ENCODE peak calls at places on chromosome 12, in ten cellular contexts. B is activated CD4-positive, alpha-beta T cell treated with anti-CD3 and anti-CD28 coated beads for 36 hours; Z is stimulated activated CD8-positive, alpha-beta memory T cell treated with anti-CD3 and anti-CD28 coated beads, Interleukin-4, amount 100 ng/mL, for 1 hour; A is stimulated activated CD4-positive, alpha-beta T cell treated with anti-CD3 and anti-CD28 coated beads, Interleukin-2, amount 100 ng/mL, for 48 hours; E is kidney tubule cell; S is mammary epithelial cell; P is activated naive CD4-positive, alpha-beta T cell treated with anti-CD3 and anti-CD28 coated beads, Interleukin-2, amount 10 ng/mL, durations not matched to agents 7 days and 5 days; R is RWPE1; T is IMR-90; G is adipocyte. U is an unnamed sample.

GRCh38 chr12:11795910-11796459 is 146.5 kb downstream of the ETV6 start:
- DNase-seq in B (no peak), Z (no peak), A (no peak), E (peak), S (peak), P (no peak), R (peak), T (peak), G (peak), U (no peak)

GRCh38 chr12:45477526-45477925 is 252.0 kb upstream of the ARID2 start:
- DNase-seq in B (no peak), Z (no peak), A (no peak), E (no peak), S (no peak), P (no peak), R (no peak), T (no peak), G (peak), U (no peak)

GRCh38 chr12:46452061-46452615 is 79.6 kb upstream of the SLC38A2 start:
- DNase-seq in B (no peak), Z (no peak), A (no peak), E (no peak), S (peak), P (no peak), R (no peak), T (peak), G (no peak), U (no peak)

GRCh38 chr12:103331643-103332042 is 164.1 kb downstream of the C12orf42 start:
- DNase-seq in B (no peak), Z (no peak), A (no peak), E (no peak), S (no peak), P (no peak), R (no peak), T (no peak), G (no peak), U (no peak)

GRCh38 chr12:113056631-113057488 is at the start of gene DTX1:
- DNase-seq in B (peak), Z (peak), A (peak), E (no peak), S (no peak), P (peak), R (no peak), T (no peak), G (peak), U (peak)

GRCh38 chr12:114286145-114286544 is 119.8 kb downstream of the TBX5 start:
- DNase-seq in B (no peak), Z (no peak), A (no peak), E (no peak), S (no peak), P (no peak), R (no peak), T (no peak), G (no peak), U (no peak)

GRCh38 chr12:10016881-10017280 is 6.5 kb downstream of the CLEC12B start:
- DNase-seq in B (no peak), Z (no peak), A (no peak), E (peak), S (peak), P (no peak), R (peak), T (no peak), G (no peak), U (no peak)

GRCh38 chr12:107329569-107330324 is 236.4 kb upstream of the CRY1 start:
- DNase-seq in B (no peak), Z (no peak), A (no peak), E (peak), S (peak), P (no peak), R (no peak), T (peak), G (peak), U (no peak)

GRCh38 chr12:128976120-128976519 is 122.8 kb downstream of the GLT1D1 start:
- DNase-seq in B (peak), Z (no peak), A (no peak), E (no peak), S (no peak), P (no peak), R (no peak), T (no peak), G (peak), U (peak)

GRCh38 chr12:108753969-108754368 is 22.7 kb upstream of the CORO1C start:
- DNase-seq in B (no peak), Z (no peak), A (no peak), E (no peak), S (no peak), P (no peak), R (no peak), T (no peak), G (no peak), U (no peak)

GRCh38 chr12:82880442-82880901 is 193.8 kb downstream of the TMTC2 start:
- DNase-seq in B (no peak), Z (no peak), A (no peak), E (no peak), S (no peak), P (no peak), R (no peak), T (peak), G (peak), U (no peak)

U was measured in DND-41.